ENCODE peak calls at places on chromosomes 3 and 15, in eight cellular contexts. P is stomach, M is HAP-1, L is psoas muscle, Q is heart right ventricle, U is ascending aorta, B is mesendoderm, V is hepatocyte. H is an unnamed sample.

GRCh38 chr15:41661529-41662225 is 1.5 kb downstream of the MGA start:
- DNase-seq in M (peak; percentile 88), V (peak; percentile 84), B (peak; percentile 93), Q (peak; percentile 66), L (peak; percentile 82), U (peak; percentile 19), P (peak; percentile 70), H (peak; percentile 74)

GRCh38 chr15:52349062-52349700 is 53.6 kb upstream of the MYO5C start:
- DNase-seq in Q (no peak), U (no peak), P (no peak), M (no peak), B (peak; percentile 54), L (no peak), V (no peak), H (no peak)

GRCh38 chr15:67880651-67881182 is 40.9 kb upstream of the RNU6-1 start:
- DNase-seq in V (no peak), B (no peak), U (no peak), M (peak; percentile 8), Q (no peak), P (peak; percentile 71), L (no peak), H (peak; percentile 65)

GRCh38 chr15:101112336-101113113 is 139.3 kb downstream of the CHSY1 start:
- DNase-seq in P (no peak), M (no peak), L (no peak), V (no peak), B (no peak), Q (no peak), U (no peak), H (no peak)

GRCh38 chr3:194688207-194688711 is 2.6 kb downstream of the FAM43A start:
- DNase-seq in Q (peak; percentile 44), V (peak; percentile 42), U (no peak), B (peak; percentile 86), L (peak; percentile 66), M (peak; percentile 27), P (peak; percentile 28), H (no peak)

GRCh38 chr3:146313411-146314111 is 62.7 kb upstream of the PLSCR4 start:
- DNase-seq in L (no peak), U (no peak), M (no peak), V (no peak), B (no peak), Q (no peak), P (no peak), H (no peak)

GRCh38 chr3:59480486-59480995 is 430.7 kb upstream of the CFAP20DC start:
- DNase-seq in B (no peak), U (no peak), V (no peak), Q (no peak), L (no peak), M (no peak), P (no peak), H (no peak)

GRCh38 chr3:43773273-43774104 is 82.8 kb downstream of the ABHD5 start:
- DNase-seq in B (peak; percentile 85), Q (peak; percentile 33), M (no peak), L (peak; percentile 61), V (no peak), P (peak; percentile 38), U (no peak), H (no peak)

GRCh38 chr3:58723197-58723596 is 56.6 kb upstream of the FAM3D start:
- DNase-seq in U (no peak), B (no peak), V (peak; percentile 16), P (no peak), M (no peak), L (no peak), Q (no peak), H (no peak)

GRCh38 chr15:77824361-77824985 is 191.8 kb upstream of the LINGO1 start:
- DNase-seq in L (peak; percentile 27), U (no peak), P (no peak), M (no peak), V (no peak), Q (no peak), B (no peak), H (no peak)

GRCh38 chr15:77825546-77825945 is 192.8 kb upstream of the LINGO1 start:
- DNase-seq in M (no peak), P (no peak), L (peak; percentile 41), V (no peak), U (no peak), Q (no peak), B (peak; percentile 23), H (no peak)

GRCh38 chr15:77826006-77826695 is 193.4 kb upstream of the LINGO1 start:
- DNase-seq in M (no peak), U (no peak), L (peak; percentile 44), Q (no peak), P (no peak), V (no peak), B (peak; percentile 58), H (no peak)

GRCh38 chr15:77823736-77824135 is 191.0 kb upstream of the LINGO1 start:
- DNase-seq in P (no peak), U (no peak), M (no peak), V (no peak), Q (no peak), L (peak; percentile 30), B (no peak), H (no peak)

DNA sequence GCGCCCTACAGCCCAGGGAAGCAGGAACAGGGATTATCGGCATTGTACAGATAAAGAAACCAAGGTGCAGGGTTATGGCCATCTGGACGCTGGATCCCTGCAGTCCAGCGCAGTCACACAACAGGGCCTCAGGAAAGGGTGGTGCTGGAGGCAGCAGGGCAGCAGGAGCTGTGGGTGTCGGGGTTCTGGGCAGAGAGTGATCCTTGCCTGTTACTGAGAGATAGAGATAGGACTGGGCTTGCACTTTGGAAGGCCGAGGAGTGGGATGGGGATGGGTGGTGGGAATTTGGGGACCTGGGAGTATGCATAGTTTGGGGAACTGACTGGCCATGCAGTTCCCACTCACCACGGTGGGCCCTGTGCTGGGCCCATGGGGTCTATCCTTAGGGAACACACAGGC is 192.4 kb upstream of the LINGO1 start:
- DNase-seq in V (no peak), Q (no peak), U (no peak), M (no peak), B (no peak), P (no peak), L (peak; percentile 20), H (no peak)
- H3K4me1 ChIP-seq in V (no peaks in the 10 kb centered on the region), Q (peaks cover 2% of the 10 kb centered on the region), U (no peaks in the 10 kb centered on the region), M (no peaks in the 10 kb centered on the region), B (peaks cover 4% of the 10 kb centered on the region), P (peaks cover 3% of the 10 kb centered on the region), L (no peaks in the 10 kb centered on the region), H (no peaks in the 10 kb centered on the region)

GRCh38 chr15:74417670-74418069 is 16.1 kb downstream of the SEMA7A start:
- DNase-seq in V (no peak), Q (no peak), U (no peak), M (no peak), L (no peak), P (no peak), B (no peak), H (no peak)
- H3K4me1 ChIP-seq in V (peaks cover 7% of the 10 kb centered on the region), Q (peaks cover 7% of the 10 kb centered on the region), U (peaks cover 8% of the 10 kb centered on the region), M (no peaks in the 10 kb centered on the region), L (no peaks in the 10 kb centered on the region), P (no peaks in the 10 kb centered on the region), B (peaks cover 7% of the 10 kb centered on the region), H (peaks cover under 1% of the 10 kb centered on the region)

GRCh38 chr3:101848326-101848725 is 988 bp upstream of the NFKBIZ start:
- DNase-seq in P (no peak), L (no peak), Q (no peak), V (no peak), U (no peak), B (no peak), M (no peak), H (no peak)

GRCh38 chr3:101848754-101849713 is at the start of gene NFKBIZ:
- DNase-seq in Q (peak; percentile 97), V (peak; percentile 97), U (peak; percentile 87), M (peak; percentile 96), B (peak; percentile 93), L (peak; percentile 97), P (peak; percentile 96), H (peak; percentile 98)

GRCh38 chr3:101846709-101847108 is 2.6 kb upstream of the NFKBIZ start:
- DNase-seq in V (no peak), P (no peak), Q (no peak), B (no peak), M (no peak), U (no peak), L (no peak), H (no peak)

GRCh38 chr3:101845405-101845804 is 3.9 kb upstream of the NFKBIZ start:
- DNase-seq in U (no peak), L (no peak), V (no peak), M (no peak), P (no peak), B (no peak), Q (no peak), H (no peak)

GRCh38 chr3:101847328-101847727 is 2.0 kb upstream of the NFKBIZ start:
- DNase-seq in L (no peak), U (no peak), P (no peak), V (no peak), B (no peak), M (no peak), Q (no peak), H (no peak)
- H3K4me1 ChIP-seq in L (no peaks in the 10 kb centered on the region), U (peaks cover 9% of the 10 kb centered on the region), P (peaks cover 20% of the 10 kb centered on the region), V (peaks cover 12% of the 10 kb centered on the region), B (no peaks in the 10 kb centered on the region), M (peaks cover 11% of the 10 kb centered on the region), Q (no peaks in the 10 kb centered on the region), H (peaks cover 6% of the 10 kb centered on the region)

DNA sequence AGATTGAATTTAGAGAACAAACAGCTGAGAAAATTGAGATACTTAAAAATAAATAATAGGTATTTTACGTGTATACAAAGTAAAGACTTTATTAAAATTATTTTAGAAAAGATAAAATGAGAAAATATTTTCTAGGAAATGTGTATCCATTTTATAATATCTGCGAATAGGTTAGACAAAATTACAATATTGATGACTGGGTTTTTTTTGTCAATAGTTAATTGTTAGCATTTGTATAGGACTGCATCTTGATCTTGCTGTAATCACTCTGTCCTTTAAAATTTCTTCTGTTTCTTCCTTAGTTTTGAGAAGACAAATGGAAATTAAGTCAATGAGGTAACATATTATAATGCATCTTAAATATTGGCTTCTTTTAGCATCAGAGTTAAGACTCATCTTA is 50.3 kb downstream of the MEF2A start:
- DNase-seq in P (no peak), L (no peak), B (no peak), V (no peak), M (no peak), U (no peak), Q (no peak), H (no peak)
- H3K4me1 ChIP-seq in P (peaks cover 42% of the 10 kb centered on the region), L (peaks cover 81% of the 10 kb centered on the region), B (peaks cover 2% of the 10 kb centered on the region), V (peaks cover 9% of the 10 kb centered on the region), M (no peaks in the 10 kb centered on the region), U (peaks cover 27% of the 10 kb centered on the region), Q (peaks cover 77% of the 10 kb centered on the region), H (peaks cover 7% of the 10 kb centered on the region)

DNA sequence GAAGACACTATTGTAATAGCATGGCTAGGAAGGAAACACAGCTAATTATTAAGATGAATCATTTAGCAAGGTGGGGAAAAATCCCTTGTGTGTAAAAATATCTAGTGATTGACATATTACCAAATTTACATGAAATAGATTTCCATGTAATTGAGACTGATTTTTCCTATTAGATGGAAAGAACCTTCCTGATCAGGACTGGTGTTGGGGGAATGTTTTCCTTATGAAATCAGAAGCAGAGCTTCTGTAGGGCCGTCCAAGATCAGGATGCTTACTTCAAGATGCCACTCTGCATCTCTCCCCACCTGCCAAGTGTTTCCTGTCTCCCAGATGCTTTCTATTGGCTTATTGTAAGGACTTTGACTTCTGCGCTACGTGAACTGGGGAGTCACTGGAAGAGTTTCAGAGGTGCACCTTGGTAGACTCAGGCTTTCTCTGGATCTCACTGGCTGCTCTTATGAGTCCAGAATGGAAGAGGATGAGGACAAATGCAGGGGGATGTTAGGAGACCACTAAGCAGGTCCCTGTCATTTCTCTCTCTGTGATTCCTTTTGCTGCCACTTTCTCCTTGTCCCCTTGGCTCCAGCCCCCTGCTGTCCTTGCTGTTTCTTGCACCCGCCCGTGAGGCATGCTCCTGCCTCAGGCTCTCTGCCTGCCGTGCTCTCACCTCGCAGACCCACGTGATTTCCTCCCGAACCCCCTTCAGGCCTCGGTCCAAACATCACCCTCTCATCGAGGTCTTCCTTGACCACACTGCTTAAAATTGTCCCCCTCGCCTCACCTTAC is 30.1 kb downstream of the BTD start:
- DNase-seq in P (no peak), M (no peak), L (no peak), B (peak; percentile 53), V (no peak), U (no peak), Q (no peak), H (no peak)
- H3K4me1 ChIP-seq in P (peaks cover 26% of the 10 kb centered on the region), M (peaks cover 24% of the 10 kb centered on the region), L (peaks cover 47% of the 10 kb centered on the region), B (no peaks in the 10 kb centered on the region), V (peaks cover 31% of the 10 kb centered on the region), U (peaks cover 26% of the 10 kb centered on the region), Q (peaks cover 15% of the 10 kb centered on the region), H (peaks cover 8% of the 10 kb centered on the region)